ENCODE peak calls at places on chromosomes 3 and 15, in five cellular contexts. Q is PC-9, J is NB4, F is aorta, L is spleen. N is an unnamed sample.

GRCh38 chr3:133841196-133841595 is 35.6 kb downstream of the SRPRB start:
- DNase-seq in Q (no peak), F (no peak), J (no peak), L (no peak), N (no peak)

GRCh38 chr3:38725726-38726410 is 76.4 kb upstream of the SCN5A start:
- DNase-seq in L (no peak), Q (no peak), F (no peak), J (no peak), N (no peak)

GRCh38 chr15:33506781-33507180 is 196.0 kb downstream of the RYR3 start:
- DNase-seq in L (no peak), J (no peak), Q (no peak), F (no peak), N (no peak)

GRCh38 chr3:183275418-183275817 is 22.4 kb downstream of the B3GNT5 start:
- DNase-seq in J (peak), L (no peak), Q (peak), F (no peak), N (peak)

GRCh38 chr3:133476971-133477375 is 77.1 kb downstream of the BFSP2 start:
- DNase-seq in L (no peak), Q (no peak), F (no peak), J (no peak), N (no peak)

GRCh38 chr3:23106641-23107040 is 96.5 kb upstream of the UBE2E2 start:
- DNase-seq in L (no peak), F (no peak), J (no peak), Q (no peak), N (no peak)

GRCh38 chr15:79339588-79340314 is 28.8 kb downstream of the TMED3 start:
- DNase-seq in L (no peak), Q (peak), F (no peak), J (peak), N (no peak)

GRCh38 chr15:91790826-91791225 is 62.7 kb upstream of the SLCO3A1 start:
- DNase-seq in J (no peak), F (no peak), Q (no peak), L (no peak), N (no peak)

GRCh38 chr15:55969582-55969981 is 23.8 kb downstream of the NEDD4 start:
- DNase-seq in L (no peak), Q (no peak), J (no peak), F (no peak), N (no peak)

GRCh38 chr15:34470892-34471291 is 33.3 kb upstream of the GOLGA8A start:
- DNase-seq in J (no peak), Q (no peak), L (no peak), F (no peak), N (no peak)

GRCh38 chr15:75182187-75183131 is 19.2 kb upstream of the C15orf39 start:
- DNase-seq in Q (no peak), J (no peak), F (peak), L (no peak), N (no peak)

DNA sequence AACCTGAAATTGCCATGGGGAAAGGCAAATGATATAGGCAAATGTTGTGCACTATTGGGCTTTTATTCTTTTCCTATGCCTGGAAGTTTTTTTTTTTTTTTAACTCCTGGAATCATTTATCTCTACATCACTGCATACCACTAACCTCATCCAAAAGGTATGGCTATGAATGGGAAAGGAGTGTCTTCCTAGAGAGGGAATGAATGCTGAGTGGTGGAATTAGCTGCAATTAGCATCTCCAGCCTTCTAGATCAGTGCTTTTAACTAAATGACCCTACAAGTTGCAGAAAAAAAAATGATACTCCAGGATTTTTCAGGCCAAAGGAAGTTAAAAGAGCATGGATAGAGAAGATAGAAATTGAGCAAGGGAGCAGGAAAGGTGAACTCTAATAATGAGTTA is 429.8 kb upstream of the PDZRN3 start:
- DNase-seq in J (no peak), Q (no peak), L (no peak), F (no peak), N (no peak)
- H3K4me3 ChIP-seq in J (no peak), Q (no peak), L (no peak), F (no peak), N (no peak)

GRCh38 chr3:71065764-71066013 is 517.8 kb downstream of the FOXP1 start:
- DNase-seq in F (no peak), J (no peak), L (no peak), Q (no peak), N (no peak)
- H3K4me3 ChIP-seq in F (peak), J (peak), L (peak), Q (peak), N (no peak)

GRCh38 chr3:118146658-118147375 is 887.8 kb downstream of the IGSF11 start:
- DNase-seq in J (no peak), L (no peak), Q (no peak), F (no peak), N (no peak)

DNA sequence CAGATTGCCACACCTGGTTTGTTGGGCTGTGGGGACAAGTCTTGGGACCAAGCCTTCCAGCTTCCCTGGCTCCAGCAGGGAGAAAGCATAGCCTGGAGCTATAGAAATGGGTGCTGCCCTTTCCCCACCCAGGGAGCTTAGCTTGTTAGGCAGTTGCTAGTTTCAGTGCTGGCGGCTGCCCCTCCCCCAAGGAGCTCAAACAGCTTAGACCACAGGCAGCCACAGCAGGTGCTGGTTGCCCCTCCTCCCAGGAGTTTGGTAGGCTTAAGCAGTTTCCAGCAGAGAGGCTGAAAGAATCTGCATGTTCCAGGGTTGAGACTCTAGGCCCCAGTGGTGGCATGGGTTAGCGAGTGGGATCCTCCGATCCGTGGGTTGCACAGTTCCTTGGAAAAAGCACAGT is 889.7 kb downstream of the IGSF11 start:
- DNase-seq in J (no peak), Q (no peak), F (no peak), L (no peak), N (no peak)
- H3K4me3 ChIP-seq in J (no peak), Q (no peak), F (no peak), L (no peak), N (no peak)

DNA sequence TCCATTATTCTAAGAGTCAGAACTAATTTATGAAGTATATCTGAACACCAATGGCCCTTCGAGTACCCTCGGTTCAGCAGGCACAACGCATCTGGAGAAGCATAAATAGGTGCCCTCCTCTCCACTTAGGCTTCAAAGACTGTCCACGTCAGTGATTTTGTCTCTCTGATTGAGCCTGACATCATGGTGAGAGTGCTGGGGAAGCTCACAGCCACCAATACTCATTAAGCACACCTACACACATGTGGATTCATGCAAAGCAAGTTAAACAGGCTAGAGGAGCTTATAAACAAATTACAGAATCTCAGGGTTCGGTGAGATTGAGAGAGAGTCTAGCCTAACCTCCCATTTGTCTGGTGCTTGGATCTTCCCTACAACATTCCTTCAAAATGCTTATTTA is 3.6 kb downstream of the CLDN1 start:
- DNase-seq in Q (no peak), F (no peak), L (no peak), J (no peak), N (no peak)
- H3K4me3 ChIP-seq in Q (peak), F (no peak), L (no peak), J (no peak), N (no peak)

DNA sequence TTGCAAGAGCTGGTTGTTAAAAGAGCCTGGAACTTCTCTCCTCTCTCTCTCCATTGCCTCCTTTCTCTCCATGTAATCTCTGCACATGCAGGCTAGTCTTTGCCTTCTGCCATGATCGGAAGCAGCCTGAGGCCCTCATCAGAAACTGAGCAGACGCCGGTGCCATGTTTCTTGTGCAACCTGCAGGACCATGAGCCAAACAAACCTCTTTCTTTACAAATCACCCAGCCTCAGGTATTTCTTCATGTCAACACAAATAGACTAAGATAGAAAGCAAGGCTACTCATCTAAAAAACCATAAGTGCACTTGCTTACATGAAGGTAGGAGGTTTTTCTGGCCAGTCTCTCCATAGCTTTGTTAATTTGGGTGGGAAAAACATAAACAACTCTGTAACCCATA is 8.7 kb downstream of the PDZRN3 start:
- DNase-seq in L (no peak), F (no peak), Q (no peak), J (no peak), N (no peak)
- H3K4me3 ChIP-seq in L (no peak), F (no peak), Q (no peak), J (no peak), N (no peak)

GRCh38 chr3:18424862-18425640 is at the start of gene SATB1:
- DNase-seq in L (peak), F (peak), J (peak), Q (peak), N (no peak)

GRCh38 chr3:18424213-18424861 is 802 bp downstream of the SATB1 start:
- DNase-seq in J (no peak), Q (no peak), F (no peak), L (peak), N (no peak)

GRCh38 chr3:18423401-18424212 is 1.5 kb downstream of the SATB1 start:
- DNase-seq in Q (no peak), J (peak), L (peak), F (peak), N (no peak)

GRCh38 chr3:18420584-18420983 is 4.6 kb downstream of the SATB1 start:
- DNase-seq in F (no peak), L (no peak), J (no peak), Q (no peak), N (no peak)

DNA sequence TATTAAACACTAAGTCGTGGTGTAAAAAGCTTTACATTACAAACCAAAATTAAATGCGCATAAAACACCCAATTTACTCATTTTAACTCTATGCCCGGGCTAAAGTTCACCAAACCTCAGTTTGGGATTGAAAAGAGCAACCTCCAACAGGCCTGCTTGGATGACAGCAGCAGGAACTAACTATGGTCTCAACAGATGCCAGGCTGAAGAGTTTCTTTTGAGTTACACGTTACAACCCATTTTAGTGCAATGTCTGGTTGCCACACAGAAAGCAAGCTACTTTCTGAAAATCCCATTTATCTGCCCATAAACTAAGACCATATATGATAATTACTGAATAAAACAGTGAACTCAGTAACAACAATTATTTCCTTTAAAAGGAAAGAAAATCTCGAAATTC is 2.2 kb downstream of the SATB1 start:
- DNase-seq in F (no peak), J (peak), Q (no peak), L (no peak), N (no peak)
- H3K4me3 ChIP-seq in F (peak), J (peak), Q (peak), L (peak), N (no peak)

GRCh38 chr15:48333553-48333952 is 2.3 kb downstream of the DUT start:
- DNase-seq in Q (no peak), L (no peak), F (no peak), J (peak), N (no peak)
- H3K4me3 ChIP-seq in Q (peak), L (no peak), F (no peak), J (peak), N (no peak)

N was measured in LNCaP clone FGC.